ENCODE peak calls at places on chromosome 13, in four cellular contexts. One of them, this sample, is unnamed.

GRCh38 chr13:49357694-49358093 is 86.2 kb downstream of the CAB39L start:
- DNase-seq in NCI-H1105 treated with DMSO at 0.1 percent for 48 hours: no peak
- DNase-seq in myocyte: peak
- DNase-seq in T1000: no peak
- DNase-seq in this sample: no peak

GRCh38 chr13:46071590-46072249 is 19.2 kb upstream of the ZC3H13 start:
- DNase-seq in myocyte: no peak
- DNase-seq in NCI-H1105 treated with DMSO at 0.1 percent for 48 hours: no peak
- DNase-seq in T1000: no peak
- DNase-seq in this sample: no peak

GRCh38 chr13:35961461-35962220 is 169.5 kb downstream of the DCLK1 start:
- DNase-seq in myocyte: peak
- DNase-seq in NCI-H1105 treated with DMSO at 0.1 percent for 48 hours: no peak
- DNase-seq in T1000: no peak
- DNase-seq in this sample: no peak

GRCh38 chr13:53341144-53341510 is 312.5 kb downstream of the OLFM4 start:
- DNase-seq in NCI-H1105 treated with DMSO at 0.1 percent for 48 hours: no peak
- DNase-seq in T1000: no peak
- DNase-seq in myocyte: no peak
- DNase-seq in this sample: no peak

GRCh38 chr13:33642374-33643065 is 175.4 kb upstream of the RFC3 start:
- DNase-seq in NCI-H1105 treated with DMSO at 0.1 percent for 48 hours: no peak
- DNase-seq in myocyte: peak
- DNase-seq in T1000: no peak
- DNase-seq in this sample: no peak

GRCh38 chr13:46804391-46804815 is 7.4 kb upstream of the ESD start:
- DNase-seq in myocyte: peak
- DNase-seq in T1000: peak
- DNase-seq in NCI-H1105 treated with DMSO at 0.1 percent for 48 hours: no peak
- DNase-seq in this sample: no peak

GRCh38 chr13:48489003-48489402 is 43.9 kb downstream of the RCBTB2 start:
- DNase-seq in myocyte: no peak
- DNase-seq in NCI-H1105 treated with DMSO at 0.1 percent for 48 hours: no peak
- DNase-seq in T1000: no peak
- DNase-seq in this sample: no peak

GRCh38 chr13:48496796-48497195 is 36.1 kb downstream of the RCBTB2 start:
- DNase-seq in NCI-H1105 treated with DMSO at 0.1 percent for 48 hours: no peak
- DNase-seq in T1000: no peak
- DNase-seq in myocyte: no peak
- DNase-seq in this sample: no peak

GRCh38 chr13:79593121-79593520 is 112.2 kb downstream of the NDFIP2 start:
- DNase-seq in T1000: no peak
- DNase-seq in NCI-H1105 treated with DMSO at 0.1 percent for 48 hours: no peak
- DNase-seq in myocyte: no peak
- DNase-seq in this sample: no peak

GRCh38 chr13:31477961-31478360 is 261.4 kb upstream of the RXFP2 start:
- DNase-seq in myocyte: peak
- DNase-seq in NCI-H1105 treated with DMSO at 0.1 percent for 48 hours: no peak
- DNase-seq in T1000: no peak
- DNase-seq in this sample: no peak

GRCh38 chr13:19860884-19861655 is 2.4 kb downstream of the ZMYM5 start:
- DNase-seq in myocyte: peak
- DNase-seq in NCI-H1105 treated with DMSO at 0.1 percent for 48 hours: no peak
- DNase-seq in T1000: peak
- DNase-seq in this sample: no peak

GRCh38 chr13:95073826-95074345 is 227.4 kb downstream of the ABCC4 start:
- DNase-seq in T1000: no peak
- DNase-seq in NCI-H1105 treated with DMSO at 0.1 percent for 48 hours: no peak
- DNase-seq in myocyte: no peak
- DNase-seq in this sample: no peak

GRCh38 chr13:46603165-46603603 is 50.2 kb downstream of the LRCH1 start:
- DNase-seq in myocyte: peak
- DNase-seq in NCI-H1105 treated with DMSO at 0.1 percent for 48 hours: no peak
- DNase-seq in T1000: no peak
- DNase-seq in this sample: no peak

GRCh38 chr13:20340759-20341161 is 108.6 kb upstream of the GJB6 start:
- DNase-seq in T1000: no peak
- DNase-seq in NCI-H1105 treated with DMSO at 0.1 percent for 48 hours: peak
- DNase-seq in myocyte: no peak
- DNase-seq in this sample: no peak

GRCh38 chr13:94711561-94712286 is 621 bp downstream of the SOX21 start:
- DNase-seq in myocyte: no peak
- DNase-seq in T1000: peak
- DNase-seq in NCI-H1105 treated with DMSO at 0.1 percent for 48 hours: no peak
- DNase-seq in this sample: peak

GRCh38 chr13:33351324-33351723 is 65.8 kb upstream of the STARD13 start:
- DNase-seq in myocyte: peak
- DNase-seq in T1000: no peak
- DNase-seq in NCI-H1105 treated with DMSO at 0.1 percent for 48 hours: no peak
- DNase-seq in this sample: no peak

GRCh38 chr13:48437381-48437780 is 24.5 kb upstream of the LPAR6 start:
- DNase-seq in myocyte: peak
- DNase-seq in T1000: no peak
- DNase-seq in NCI-H1105 treated with DMSO at 0.1 percent for 48 hours: no peak
- DNase-seq in this sample: no peak

GRCh38 chr13:73704587-73704986 is 429.6 kb downstream of the KLF12 start:
- DNase-seq in NCI-H1105 treated with DMSO at 0.1 percent for 48 hours: no peak
- DNase-seq in T1000: no peak
- DNase-seq in myocyte: no peak
- DNase-seq in this sample: no peak

GRCh38 chr13:40408602-40409001 is 257.8 kb downstream of the FOXO1 start:
- DNase-seq in NCI-H1105 treated with DMSO at 0.1 percent for 48 hours: no peak
- DNase-seq in myocyte: no peak
- DNase-seq in T1000: no peak
- DNase-seq in this sample: no peak

GRCh38 chr13:100584901-100585300 is 3.7 kb downstream of the GGACT start:
- DNase-seq in T1000: no peak
- DNase-seq in NCI-H1105 treated with DMSO at 0.1 percent for 48 hours: no peak
- DNase-seq in myocyte: no peak
- DNase-seq in this sample: no peak

GRCh38 chr13:34302596-34302995 is 484.6 kb downstream of the RFC3 start:
- DNase-seq in T1000: no peak
- DNase-seq in myocyte: no peak
- DNase-seq in NCI-H1105 treated with DMSO at 0.1 percent for 48 hours: no peak
- DNase-seq in this sample: no peak

This sample was measured in frontal cortex.